ENCODE peak calls at places on chromosomes 13 and 19, in eight cellular contexts. I is gastrocnemius medialis, Z is natural killer cell, A is foreskin fibroblast, D is RWPE2, T is cardiac fibroblast, L is uterus, C is tibial nerve. V is an unnamed sample.

GRCh38 chr13:108902557-108903155 is 273.2 kb downstream of the MYO16 start:
- DNase-seq in I (no peak), Z (no peak), A (peak; percentile 28), D (no peak), T (no peak), L (no peak), C (no peak), V (no peak)

GRCh38 chr13:108376308-108376707 is 106.8 kb downstream of the TNFSF13B start:
- DNase-seq in I (no peak), Z (no peak), A (no peak), D (no peak), T (no peak), L (no peak), C (no peak), V (no peak)

GRCh38 chr13:112063807-112064206 is 3.1 kb upstream of the SOX1 start:
- DNase-seq in I (no peak), Z (no peak), A (no peak), D (no peak), T (no peak), L (no peak), C (no peak), V (no peak)

GRCh38 chr13:53953205-53953604 is 924.6 kb downstream of the OLFM4 start:
- DNase-seq in I (no peak), Z (no peak), A (no peak), D (no peak), T (no peak), L (no peak), C (no peak), V (no peak)

GRCh38 chr13:26558074-26558805 is 757 bp downstream of the WASF3 start:
- DNase-seq in I (no peak), Z (no peak), A (no peak), D (no peak), T (peak; percentile 14), L (no peak), C (no peak), V (peak; percentile 24)

GRCh38 chr19:33505168-33505567 is 16.4 kb downstream of the PEPD start:
- DNase-seq in I (no peak), Z (no peak), A (no peak), D (no peak), T (no peak), L (no peak), C (no peak), V (no peak)

GRCh38 chr13:95411641-95412040 is 110.4 kb upstream of the ABCC4 start:
- DNase-seq in I (no peak), Z (no peak), A (peak; percentile 34), D (no peak), T (peak; percentile 39), L (no peak), C (no peak), V (no peak)

GRCh38 chr19:288911-289310 is 2.3 kb downstream of the PLPP2 start:
- DNase-seq in I (no peak), Z (no peak), A (no peak), D (no peak), T (no peak), L (no peak), C (no peak), V (no peak)

GRCh38 chr19:49475995-49476880 is 2.2 kb downstream of the FLT3LG start:
- DNase-seq in I (no peak), Z (no peak), A (no peak), D (no peak), T (peak; percentile 52), L (no peak), C (no peak), V (peak; percentile 54)

GRCh38 chr19:31553112-31553843 is 204.0 kb upstream of the TSHZ3 start:
- DNase-seq in I (no peak), Z (no peak), A (no peak), D (no peak), T (no peak), L (no peak), C (peak; percentile 33), V (no peak)

GRCh38 chr13:51066091-51066831 is 44.8 kb downstream of the C13orf42 start:
- DNase-seq in I (no peak), Z (no peak), A (no peak), D (no peak), T (no peak), L (peak; percentile 49), C (no peak), V (no peak)

GRCh38 chr13:27522847-27523246 is 72.5 kb upstream of the MTIF3 start:
- DNase-seq in I (no peak), Z (no peak), A (no peak), D (no peak), T (no peak), L (no peak), C (no peak), V (no peak)

GRCh38 chr13:91072511-91072910 is 275.0 kb upstream of the MIR17HG start:
- DNase-seq in I (no peak), Z (no peak), A (no peak), D (no peak), T (no peak), L (no peak), C (no peak), V (no peak)
- TF ChIP-seq CTCF in I (no peak), Z (no peak), A (no peak), D (no peak), T (no peak), L (no peak), C (no peak), V (no peak)

GRCh38 chr19:51339687-51340656 is 2.0 kb downstream of the VSIG10L start:
- DNase-seq in I (peak; percentile 94), Z (peak; percentile 70), A (peak; percentile 97), D (peak; percentile 98), T (peak; percentile 99), L (peak; percentile 100), C (peak; percentile 98), V (peak; percentile 100)
- TF ChIP-seq CTCF in I (peak; percentile 51), Z (no peak), A (peak; percentile 2), D (no peak), T (no peak), L (peak; percentile 40), C (peak; percentile 47), V (peak; percentile 34)

GRCh38 chr19:3234800-3235199 is 10.3 kb downstream of the CELF5 start:
- DNase-seq in I (no peak), Z (no peak), A (no peak), D (no peak), T (no peak), L (no peak), C (no peak), V (peak; percentile 52)
- TF ChIP-seq CTCF in I (no peak), Z (no peak), A (no peak), D (no peak), T (peak; percentile 38), L (no peak), C (no peak), V (peak; percentile 38)

DNA sequence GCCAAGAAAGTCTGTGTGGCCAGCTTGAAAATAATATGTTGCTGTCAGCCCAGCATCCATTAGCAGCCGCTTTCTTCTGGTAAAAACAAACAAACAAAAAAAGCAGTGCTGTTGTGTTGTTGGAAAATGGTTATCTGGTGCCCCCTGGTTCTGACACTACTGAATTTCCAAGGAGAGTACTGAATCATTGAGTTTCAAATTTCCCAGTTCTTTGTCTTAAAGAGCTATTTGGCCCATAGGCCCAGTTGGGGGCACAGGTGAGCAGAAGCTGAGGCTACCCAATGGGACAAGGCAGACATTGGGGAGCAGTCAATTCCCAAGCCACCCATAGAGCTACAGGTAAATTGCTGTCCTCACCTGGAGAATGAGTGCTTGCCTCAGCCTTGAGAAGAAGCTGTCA is 995.9 kb downstream of the UQCRFS1 start:
- DNase-seq in I (no peak), Z (no peak), A (no peak), D (no peak), T (no peak), L (no peak), C (no peak), V (no peak)
- TF ChIP-seq CTCF in I (no peak), Z (no peak), A (no peak), D (no peak), T (no peak), L (no peak), C (no peak), V (no peak)

GRCh38 chr13:55106509-55106908 is 2034.2 kb upstream of the PRR20A start:
- DNase-seq in I (no peak), Z (no peak), A (no peak), D (no peak), T (no peak), L (no peak), C (no peak), V (no peak)
- TF ChIP-seq CTCF in I (no peak), Z (no peak), A (no peak), D (no peak), T (no peak), L (no peak), C (no peak), V (no peak)

V was measured in GM13976.